ENCODE peak calls at places on chromosome 9, in seven cellular contexts. One of them, this sample, is unnamed.
A peak's percentile ranks its signal among the peaks of the same experiment; 100 is the strongest.

GRCh38 chr9:17695482-17695881 is 116.6 kb downstream of the SH3GL2 start:
- DNase-seq in heart right ventricle: no peak
- DNase-seq in effector memory CD4-positive, alpha-beta T cell: no peak
- DNase-seq in psoas muscle: no peak
- DNase-seq in cardiac muscle cell: no peak
- DNase-seq in adipocyte: no peak
- DNase-seq in CD4-positive, alpha-beta memory T cell: no peak
- DNase-seq in this sample: no peak

GRCh38 chr9:128323192-128323730 is 622 bp downstream of the COQ4 start:
- DNase-seq in heart right ventricle: no peak
- DNase-seq in effector memory CD4-positive, alpha-beta T cell: no peak
- DNase-seq in psoas muscle: no peak
- DNase-seq in cardiac muscle cell: peak; percentile 27
- DNase-seq in adipocyte: peak; percentile 55
- DNase-seq in CD4-positive, alpha-beta memory T cell: no peak
- DNase-seq in this sample: no peak

GRCh38 chr9:14348241-14349140 is 34.5 kb upstream of the NFIB start:
- DNase-seq in heart right ventricle: peak; percentile 30
- DNase-seq in effector memory CD4-positive, alpha-beta T cell: no peak
- DNase-seq in psoas muscle: peak; percentile 43
- DNase-seq in cardiac muscle cell: peak; percentile 60
- DNase-seq in adipocyte: peak; percentile 39
- DNase-seq in CD4-positive, alpha-beta memory T cell: no peak
- DNase-seq in this sample: peak; percentile 74

GRCh38 chr9:101399641-101399965 is 952 bp downstream of the ZNF189 start:
- DNase-seq in heart right ventricle: no peak
- DNase-seq in effector memory CD4-positive, alpha-beta T cell: no peak
- DNase-seq in psoas muscle: no peak
- DNase-seq in cardiac muscle cell: no peak
- DNase-seq in adipocyte: no peak
- DNase-seq in CD4-positive, alpha-beta memory T cell: no peak
- DNase-seq in this sample: no peak

GRCh38 chr9:37486616-37487544 is 1.1 kb downstream of the POLR1E start:
- DNase-seq in heart right ventricle: peak; percentile 69
- DNase-seq in effector memory CD4-positive, alpha-beta T cell: no peak
- DNase-seq in psoas muscle: peak; percentile 54
- DNase-seq in cardiac muscle cell: peak; percentile 95
- DNase-seq in adipocyte: peak; percentile 91
- DNase-seq in CD4-positive, alpha-beta memory T cell: no peak
- DNase-seq in this sample: no peak

GRCh38 chr9:91924090-91924489 is 25.9 kb downstream of the ROR2 start:
- DNase-seq in heart right ventricle: no peak
- DNase-seq in effector memory CD4-positive, alpha-beta T cell: no peak
- DNase-seq in psoas muscle: no peak
- DNase-seq in cardiac muscle cell: no peak
- DNase-seq in adipocyte: no peak
- DNase-seq in CD4-positive, alpha-beta memory T cell: no peak
- DNase-seq in this sample: no peak

GRCh38 chr9:81318571-81318970 is 370.8 kb downstream of the TLE1 start:
- DNase-seq in heart right ventricle: no peak
- DNase-seq in effector memory CD4-positive, alpha-beta T cell: no peak
- DNase-seq in psoas muscle: no peak
- DNase-seq in cardiac muscle cell: peak; percentile 11
- DNase-seq in adipocyte: peak; percentile 73
- DNase-seq in CD4-positive, alpha-beta memory T cell: no peak
- DNase-seq in this sample: no peak

GRCh38 chr9:4141201-4141750 is 158.6 kb downstream of the GLIS3 start:
- DNase-seq in heart right ventricle: no peak
- DNase-seq in effector memory CD4-positive, alpha-beta T cell: no peak
- DNase-seq in psoas muscle: no peak
- DNase-seq in cardiac muscle cell: no peak
- DNase-seq in adipocyte: peak; percentile 22
- DNase-seq in CD4-positive, alpha-beta memory T cell: no peak
- DNase-seq in this sample: no peak

GRCh38 chr9:93112116-93112863 is 16.3 kb downstream of the CARD19 start:
- DNase-seq in heart right ventricle: no peak
- DNase-seq in effector memory CD4-positive, alpha-beta T cell: no peak
- DNase-seq in psoas muscle: peak; percentile 21
- DNase-seq in cardiac muscle cell: no peak
- DNase-seq in adipocyte: no peak
- DNase-seq in CD4-positive, alpha-beta memory T cell: no peak
- DNase-seq in this sample: peak; percentile 51

GRCh38 chr9:37732086-37732744 is 21.4 kb upstream of the TRMT10B start:
- DNase-seq in heart right ventricle: no peak
- DNase-seq in effector memory CD4-positive, alpha-beta T cell: no peak
- DNase-seq in psoas muscle: no peak
- DNase-seq in cardiac muscle cell: no peak
- DNase-seq in adipocyte: no peak
- DNase-seq in CD4-positive, alpha-beta memory T cell: no peak
- DNase-seq in this sample: no peak

GRCh38 chr9:133873006-133873780 is 118.9 kb downstream of the VAV2 start:
- DNase-seq in heart right ventricle: no peak
- DNase-seq in effector memory CD4-positive, alpha-beta T cell: no peak
- DNase-seq in psoas muscle: no peak
- DNase-seq in cardiac muscle cell: no peak
- DNase-seq in adipocyte: peak; percentile 50
- DNase-seq in CD4-positive, alpha-beta memory T cell: no peak
- DNase-seq in this sample: no peak

GRCh38 chr9:83959061-83959460 is 21.0 kb downstream of the HNRNPK start:
- DNase-seq in heart right ventricle: no peak
- DNase-seq in effector memory CD4-positive, alpha-beta T cell: no peak
- DNase-seq in psoas muscle: no peak
- DNase-seq in cardiac muscle cell: peak; percentile 72
- DNase-seq in adipocyte: peak; percentile 89
- DNase-seq in CD4-positive, alpha-beta memory T cell: no peak
- DNase-seq in this sample: no peak

GRCh38 chr9:16341176-16341575 is 529.3 kb downstream of the BNC2 start:
- DNase-seq in heart right ventricle: no peak
- DNase-seq in effector memory CD4-positive, alpha-beta T cell: no peak
- DNase-seq in psoas muscle: no peak
- DNase-seq in cardiac muscle cell: no peak
- DNase-seq in adipocyte: peak; percentile 62
- DNase-seq in CD4-positive, alpha-beta memory T cell: no peak
- DNase-seq in this sample: no peak

GRCh38 chr9:1319436-1319835 is 269.3 kb downstream of the DMRT2 start:
- DNase-seq in heart right ventricle: no peak
- DNase-seq in effector memory CD4-positive, alpha-beta T cell: no peak
- DNase-seq in psoas muscle: no peak
- DNase-seq in cardiac muscle cell: no peak
- DNase-seq in adipocyte: no peak
- DNase-seq in CD4-positive, alpha-beta memory T cell: no peak
- DNase-seq in this sample: no peak

GRCh38 chr9:21709464-21710058 is 92.9 kb upstream of the MTAP start:
- DNase-seq in heart right ventricle: peak; percentile 34
- DNase-seq in effector memory CD4-positive, alpha-beta T cell: peak; percentile 37
- DNase-seq in psoas muscle: no peak
- DNase-seq in cardiac muscle cell: peak; percentile 73
- DNase-seq in adipocyte: peak; percentile 82
- DNase-seq in CD4-positive, alpha-beta memory T cell: peak; percentile 57
- DNase-seq in this sample: no peak

GRCh38 chr9:110131499-110131898 is 76.5 kb downstream of the C9orf152 start:
- DNase-seq in heart right ventricle: no peak
- DNase-seq in effector memory CD4-positive, alpha-beta T cell: no peak
- DNase-seq in psoas muscle: no peak
- DNase-seq in cardiac muscle cell: no peak
- DNase-seq in adipocyte: no peak
- DNase-seq in CD4-positive, alpha-beta memory T cell: no peak
- DNase-seq in this sample: no peak

GRCh38 chr9:9117866-9118265 is 1318.3 kb upstream of the DMAC1 start:
- DNase-seq in heart right ventricle: no peak
- DNase-seq in effector memory CD4-positive, alpha-beta T cell: no peak
- DNase-seq in psoas muscle: no peak
- DNase-seq in cardiac muscle cell: no peak
- DNase-seq in adipocyte: no peak
- DNase-seq in CD4-positive, alpha-beta memory T cell: no peak
- DNase-seq in this sample: no peak

GRCh38 chr9:37329576-37329975 is 92.9 kb upstream of the GRHPR start:
- DNase-seq in heart right ventricle: no peak
- DNase-seq in effector memory CD4-positive, alpha-beta T cell: no peak
- DNase-seq in psoas muscle: no peak
- DNase-seq in cardiac muscle cell: peak; percentile 58
- DNase-seq in adipocyte: peak; percentile 40
- DNase-seq in CD4-positive, alpha-beta memory T cell: peak; percentile 10
- DNase-seq in this sample: no peak

GRCh38 chr9:108374606-108375005 is 481.2 kb downstream of the ACTL7B start:
- DNase-seq in heart right ventricle: no peak
- DNase-seq in effector memory CD4-positive, alpha-beta T cell: no peak
- DNase-seq in psoas muscle: no peak
- DNase-seq in cardiac muscle cell: no peak
- DNase-seq in adipocyte: peak; percentile 30
- DNase-seq in CD4-positive, alpha-beta memory T cell: no peak
- DNase-seq in this sample: no peak

GRCh38 chr9:133130721-133131244 is 9.7 kb upstream of the RALGDS start:
- DNase-seq in heart right ventricle: no peak
- DNase-seq in effector memory CD4-positive, alpha-beta T cell: peak; percentile 62
- DNase-seq in psoas muscle: no peak
- DNase-seq in cardiac muscle cell: no peak
- DNase-seq in adipocyte: no peak
- DNase-seq in CD4-positive, alpha-beta memory T cell: peak; percentile 77
- DNase-seq in this sample: no peak

GRCh38 chr9:137069508-137070071 is 767 bp downstream of the SAPCD2 start:
- DNase-seq in heart right ventricle: no peak
- DNase-seq in effector memory CD4-positive, alpha-beta T cell: no peak
- DNase-seq in psoas muscle: peak; percentile 12
- DNase-seq in cardiac muscle cell: no peak
- DNase-seq in adipocyte: no peak
- DNase-seq in CD4-positive, alpha-beta memory T cell: no peak
- DNase-seq in this sample: no peak
- H3K4me1 ChIP-seq in heart right ventricle: peaks cover 16% of the 10 kb centered on the region
- H3K4me1 ChIP-seq in effector memory CD4-positive, alpha-beta T cell: peaks cover 12% of the 10 kb centered on the region
- H3K4me1 ChIP-seq in psoas muscle: peaks cover 4% of the 10 kb centered on the region
- H3K4me1 ChIP-seq in cardiac muscle cell: no peaks in the 10 kb centered on the region
- H3K4me1 ChIP-seq in adipocyte: no peaks in the 10 kb centered on the region
- H3K4me1 ChIP-seq in CD4-positive, alpha-beta memory T cell: peaks cover 21% of the 10 kb centered on the region
- H3K4me1 ChIP-seq in this sample: no peaks in the 10 kb centered on the region

DNA sequence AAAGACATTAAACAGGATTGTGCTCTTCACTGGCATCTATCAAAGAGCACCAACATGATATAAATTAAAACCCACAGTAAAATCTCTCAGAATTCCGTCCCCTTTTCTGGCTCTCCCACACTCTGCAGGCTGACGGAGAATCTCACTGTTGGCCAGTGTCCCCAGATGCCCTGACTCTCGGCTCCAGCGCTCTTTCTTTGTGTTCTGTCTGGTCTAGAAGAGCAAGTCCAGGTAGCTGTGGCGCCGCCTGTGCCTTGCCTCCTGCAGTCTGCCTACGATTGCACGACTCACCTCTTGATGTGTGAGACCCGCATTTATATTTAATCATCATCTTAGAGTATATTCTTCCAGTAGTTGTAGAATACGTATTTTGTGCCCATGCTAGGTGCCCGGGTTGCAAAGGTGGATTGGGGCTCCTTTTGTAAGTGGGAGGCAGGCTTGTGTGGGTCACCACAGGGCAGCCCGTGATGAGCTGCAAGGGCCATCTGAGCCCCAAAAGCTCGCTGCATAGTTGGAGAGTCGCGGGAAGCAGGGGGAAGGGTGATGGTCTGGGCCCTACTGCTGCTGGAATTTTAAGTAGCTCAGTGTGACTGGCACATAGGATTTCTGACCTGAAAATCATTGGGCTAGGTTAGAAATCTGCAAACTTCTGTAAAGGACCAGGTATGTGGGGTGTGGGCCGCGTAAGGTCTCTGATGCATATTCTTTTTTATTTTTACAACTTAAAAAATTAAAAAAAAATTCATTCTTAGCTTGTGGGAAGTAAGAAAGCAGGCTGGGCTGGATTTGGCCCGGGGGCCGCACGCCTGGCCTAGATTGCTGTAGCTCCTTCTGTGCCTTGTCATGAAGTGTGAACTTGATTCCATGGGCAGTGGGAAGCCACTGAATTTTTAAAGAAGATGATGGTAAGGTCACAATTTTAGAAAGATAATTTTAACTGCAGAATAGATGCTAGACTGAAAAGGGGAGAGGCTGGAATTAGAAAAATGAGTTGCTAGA is 55.8 kb downstream of the EHMT1 start:
- DNase-seq in heart right ventricle: no peak
- DNase-seq in effector memory CD4-positive, alpha-beta T cell: no peak
- DNase-seq in psoas muscle: no peak
- DNase-seq in cardiac muscle cell: no peak
- DNase-seq in adipocyte: no peak
- DNase-seq in CD4-positive, alpha-beta memory T cell: no peak
- DNase-seq in this sample: no peak
- H3K9me3 ChIP-seq in heart right ventricle: no peaks in the 10 kb centered on the region
- H3K9me3 ChIP-seq in effector memory CD4-positive, alpha-beta T cell: no peaks in the 10 kb centered on the region
- H3K9me3 ChIP-seq in psoas muscle: no peaks in the 10 kb centered on the region
- H3K9me3 ChIP-seq in cardiac muscle cell: no peaks in the 10 kb centered on the region
- H3K9me3 ChIP-seq in adipocyte: no peaks in the 10 kb centered on the region
- H3K9me3 ChIP-seq in CD4-positive, alpha-beta memory T cell: no peaks in the 10 kb centered on the region
- H3K9me3 ChIP-seq in this sample: no peaks in the 10 kb centered on the region

DNA sequence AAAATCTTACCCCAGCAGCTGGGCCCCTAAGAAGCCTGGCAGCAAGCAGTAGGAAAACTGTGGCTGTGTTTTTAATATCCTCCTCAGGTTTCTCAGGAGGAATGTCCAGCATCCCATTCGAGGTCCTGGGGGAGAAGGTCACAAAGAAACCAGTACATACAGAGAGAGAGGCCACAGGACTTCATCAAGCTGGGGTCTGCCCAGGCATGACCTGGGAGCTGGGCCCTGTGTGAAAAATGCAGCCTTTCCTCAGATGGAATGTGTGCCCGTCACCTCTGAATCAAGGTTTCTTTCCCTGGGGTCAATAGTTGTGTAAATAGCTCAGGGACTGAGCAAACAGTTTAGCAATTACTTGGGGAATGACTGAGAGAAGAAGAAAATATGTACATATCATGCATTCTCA is 33.9 kb upstream of the RAD23B start:
- DNase-seq in heart right ventricle: no peak
- DNase-seq in effector memory CD4-positive, alpha-beta T cell: no peak
- DNase-seq in psoas muscle: no peak
- DNase-seq in cardiac muscle cell: no peak
- DNase-seq in adipocyte: peak; percentile 69
- DNase-seq in CD4-positive, alpha-beta memory T cell: no peak
- DNase-seq in this sample: no peak
- H3K4me1 ChIP-seq in heart right ventricle: peaks cover 20% of the 10 kb centered on the region
- H3K4me1 ChIP-seq in effector memory CD4-positive, alpha-beta T cell: no peaks in the 10 kb centered on the region
- H3K4me1 ChIP-seq in psoas muscle: peaks cover 20% of the 10 kb centered on the region
- H3K4me1 ChIP-seq in cardiac muscle cell: peaks cover 4% of the 10 kb centered on the region
- H3K4me1 ChIP-seq in adipocyte: peaks cover 25% of the 10 kb centered on the region
- H3K4me1 ChIP-seq in CD4-positive, alpha-beta memory T cell: peaks cover 5% of the 10 kb centered on the region
- H3K4me1 ChIP-seq in this sample: no peaks in the 10 kb centered on the region

DNA sequence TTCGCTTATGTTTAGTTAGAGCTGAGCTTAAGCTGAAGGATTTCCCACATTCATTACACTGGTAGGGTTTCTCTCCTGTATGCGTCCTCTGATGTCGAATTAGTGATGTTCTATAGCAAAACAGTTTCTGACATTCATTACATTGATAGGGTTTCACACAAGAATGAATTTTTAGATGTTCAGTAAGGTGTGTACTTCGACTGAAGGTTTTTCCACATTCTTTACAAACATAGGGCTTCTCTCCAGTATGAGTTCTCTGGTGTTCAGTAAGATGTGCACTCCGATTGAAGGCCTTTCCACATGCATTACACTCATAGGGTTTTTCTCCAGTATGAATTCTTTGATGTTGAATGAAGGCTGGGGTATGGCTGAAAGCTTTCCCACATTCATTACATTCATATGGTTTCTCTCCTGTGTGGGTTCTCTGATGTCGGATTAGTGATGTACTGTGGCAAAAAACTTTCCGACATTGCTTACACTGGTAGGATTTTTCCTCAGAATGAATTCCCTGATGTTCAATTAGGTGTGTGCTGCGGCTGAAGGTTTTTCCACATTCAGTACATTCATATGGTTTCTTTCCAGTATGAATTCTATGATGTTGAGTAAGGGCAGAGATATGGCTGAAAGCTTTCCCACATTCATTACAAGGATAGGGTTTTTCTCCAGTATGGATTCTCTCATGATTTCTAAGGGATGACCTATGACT is 14.6 kb downstream of the ZNF883 start:
- DNase-seq in heart right ventricle: no peak
- DNase-seq in effector memory CD4-positive, alpha-beta T cell: no peak
- DNase-seq in psoas muscle: no peak
- DNase-seq in cardiac muscle cell: no peak
- DNase-seq in adipocyte: no peak
- DNase-seq in CD4-positive, alpha-beta memory T cell: no peak
- DNase-seq in this sample: no peak
- H3K9me3 ChIP-seq in heart right ventricle: peaks cover 98% of the 10 kb centered on the region
- H3K9me3 ChIP-seq in effector memory CD4-positive, alpha-beta T cell: peaks cover 34% of the 10 kb centered on the region
- H3K9me3 ChIP-seq in psoas muscle: peaks cover 64% of the 10 kb centered on the region
- H3K9me3 ChIP-seq in cardiac muscle cell: peaks cover 8% of the 10 kb centered on the region
- H3K9me3 ChIP-seq in adipocyte: peaks cover 95% of the 10 kb centered on the region
- H3K9me3 ChIP-seq in CD4-positive, alpha-beta memory T cell: no peaks in the 10 kb centered on the region
- H3K9me3 ChIP-seq in this sample: peaks cover 22% of the 10 kb centered on the region

This sample was measured in aorta.